ENCODE peak calls at places on chromosomes 12 and 14, in seven cellular contexts. One of them, this sample, is unnamed.

GRCh38 chr12:71947645-71948105 is 9.0 kb downstream of the TPH2 start:
- DNase-seq in fibroblast of mammary gland: peak
- DNase-seq in stimulated activated CD4-positive, alpha-beta T cell treated with anti-CD3 and anti-CD28 coated beads, Interleukin-1b, Interleukin-23, amount 100 ng/mL, for 24 hours: no peak
- DNase-seq in brain microvascular endothelial cell: no peak
- DNase-seq in CD8-positive, alpha-beta memory T cell: no peak
- DNase-seq in NCI-H1105: peak
- DNase-seq in dermis microvascular lymphatic vessel endothelial cell: no peak
- DNase-seq in this sample: no peak

GRCh38 chr14:64541261-64541970 is 875 bp downstream of the HSPA2 start:
- DNase-seq in CD8-positive, alpha-beta memory T cell: peak
- DNase-seq in brain microvascular endothelial cell: no peak
- DNase-seq in stimulated activated CD4-positive, alpha-beta T cell treated with anti-CD3 and anti-CD28 coated beads, Interleukin-1b, Interleukin-23, amount 100 ng/mL, for 24 hours: no peak
- DNase-seq in NCI-H1105: no peak
- DNase-seq in fibroblast of mammary gland: no peak
- DNase-seq in dermis microvascular lymphatic vessel endothelial cell: peak
- DNase-seq in this sample: no peak

GRCh38 chr12:58419182-58419760 is 477.9 kb downstream of the ATP23 start:
- DNase-seq in NCI-H1105: no peak
- DNase-seq in brain microvascular endothelial cell: no peak
- DNase-seq in stimulated activated CD4-positive, alpha-beta T cell treated with anti-CD3 and anti-CD28 coated beads, Interleukin-1b, Interleukin-23, amount 100 ng/mL, for 24 hours: no peak
- DNase-seq in fibroblast of mammary gland: no peak
- DNase-seq in dermis microvascular lymphatic vessel endothelial cell: no peak
- DNase-seq in CD8-positive, alpha-beta memory T cell: no peak
- DNase-seq in this sample: no peak

GRCh38 chr14:23556700-23557440 is 799 bp downstream of the THTPA start:
- DNase-seq in dermis microvascular lymphatic vessel endothelial cell: no peak
- DNase-seq in NCI-H1105: no peak
- DNase-seq in CD8-positive, alpha-beta memory T cell: no peak
- DNase-seq in brain microvascular endothelial cell: no peak
- DNase-seq in stimulated activated CD4-positive, alpha-beta T cell treated with anti-CD3 and anti-CD28 coated beads, Interleukin-1b, Interleukin-23, amount 100 ng/mL, for 24 hours: no peak
- DNase-seq in fibroblast of mammary gland: no peak
- DNase-seq in this sample: no peak

GRCh38 chr12:95944108-95944704 is 1.1 kb downstream of the AMDHD1 start:
- DNase-seq in stimulated activated CD4-positive, alpha-beta T cell treated with anti-CD3 and anti-CD28 coated beads, Interleukin-1b, Interleukin-23, amount 100 ng/mL, for 24 hours: no peak
- DNase-seq in fibroblast of mammary gland: no peak
- DNase-seq in NCI-H1105: no peak
- DNase-seq in CD8-positive, alpha-beta memory T cell: no peak
- DNase-seq in brain microvascular endothelial cell: no peak
- DNase-seq in dermis microvascular lymphatic vessel endothelial cell: no peak
- DNase-seq in this sample: no peak

GRCh38 chr14:88987516-88987915 is 163.1 kb downstream of the TTC8 start:
- DNase-seq in brain microvascular endothelial cell: no peak
- DNase-seq in CD8-positive, alpha-beta memory T cell: no peak
- DNase-seq in dermis microvascular lymphatic vessel endothelial cell: no peak
- DNase-seq in stimulated activated CD4-positive, alpha-beta T cell treated with anti-CD3 and anti-CD28 coated beads, Interleukin-1b, Interleukin-23, amount 100 ng/mL, for 24 hours: no peak
- DNase-seq in fibroblast of mammary gland: no peak
- DNase-seq in NCI-H1105: no peak
- DNase-seq in this sample: no peak

GRCh38 chr12:131736807-131737484 is 26.1 kb downstream of the SFSWAP start:
- DNase-seq in NCI-H1105: no peak
- DNase-seq in dermis microvascular lymphatic vessel endothelial cell: peak
- DNase-seq in CD8-positive, alpha-beta memory T cell: no peak
- DNase-seq in fibroblast of mammary gland: peak
- DNase-seq in stimulated activated CD4-positive, alpha-beta T cell treated with anti-CD3 and anti-CD28 coated beads, Interleukin-1b, Interleukin-23, amount 100 ng/mL, for 24 hours: no peak
- DNase-seq in brain microvascular endothelial cell: peak
- DNase-seq in this sample: peak

GRCh38 chr12:3061129-3061857 is 15.9 kb upstream of the TSPAN9 start:
- DNase-seq in brain microvascular endothelial cell: peak
- DNase-seq in NCI-H1105: no peak
- DNase-seq in stimulated activated CD4-positive, alpha-beta T cell treated with anti-CD3 and anti-CD28 coated beads, Interleukin-1b, Interleukin-23, amount 100 ng/mL, for 24 hours: no peak
- DNase-seq in dermis microvascular lymphatic vessel endothelial cell: no peak
- DNase-seq in CD8-positive, alpha-beta memory T cell: no peak
- DNase-seq in fibroblast of mammary gland: peak
- DNase-seq in this sample: no peak

GRCh38 chr14:61192970-61193369 is 88.2 kb downstream of the TMEM30B start:
- DNase-seq in fibroblast of mammary gland: peak
- DNase-seq in NCI-H1105: no peak
- DNase-seq in stimulated activated CD4-positive, alpha-beta T cell treated with anti-CD3 and anti-CD28 coated beads, Interleukin-1b, Interleukin-23, amount 100 ng/mL, for 24 hours: no peak
- DNase-seq in dermis microvascular lymphatic vessel endothelial cell: no peak
- DNase-seq in CD8-positive, alpha-beta memory T cell: no peak
- DNase-seq in brain microvascular endothelial cell: no peak
- DNase-seq in this sample: no peak

GRCh38 chr12:94265521-94265920 is 117.1 kb downstream of the PLXNC1 start:
- DNase-seq in fibroblast of mammary gland: peak
- DNase-seq in dermis microvascular lymphatic vessel endothelial cell: no peak
- DNase-seq in stimulated activated CD4-positive, alpha-beta T cell treated with anti-CD3 and anti-CD28 coated beads, Interleukin-1b, Interleukin-23, amount 100 ng/mL, for 24 hours: no peak
- DNase-seq in brain microvascular endothelial cell: no peak
- DNase-seq in CD8-positive, alpha-beta memory T cell: no peak
- DNase-seq in NCI-H1105: no peak
- DNase-seq in this sample: no peak

GRCh38 chr12:100163416-100164152 is 20.9 kb upstream of the BLTP3B start:
- DNase-seq in CD8-positive, alpha-beta memory T cell: peak
- DNase-seq in stimulated activated CD4-positive, alpha-beta T cell treated with anti-CD3 and anti-CD28 coated beads, Interleukin-1b, Interleukin-23, amount 100 ng/mL, for 24 hours: peak
- DNase-seq in NCI-H1105: peak
- DNase-seq in dermis microvascular lymphatic vessel endothelial cell: peak
- DNase-seq in brain microvascular endothelial cell: peak
- DNase-seq in fibroblast of mammary gland: peak
- DNase-seq in this sample: peak

GRCh38 chr12:83432176-83432719 is 745.5 kb downstream of the TMTC2 start:
- DNase-seq in dermis microvascular lymphatic vessel endothelial cell: no peak
- DNase-seq in CD8-positive, alpha-beta memory T cell: no peak
- DNase-seq in NCI-H1105: no peak
- DNase-seq in fibroblast of mammary gland: no peak
- DNase-seq in stimulated activated CD4-positive, alpha-beta T cell treated with anti-CD3 and anti-CD28 coated beads, Interleukin-1b, Interleukin-23, amount 100 ng/mL, for 24 hours: no peak
- DNase-seq in brain microvascular endothelial cell: no peak
- DNase-seq in this sample: no peak

GRCh38 chr12:130026608-130027176 is 122.9 kb upstream of the TMEM132D start:
- DNase-seq in brain microvascular endothelial cell: peak
- DNase-seq in NCI-H1105: peak
- DNase-seq in CD8-positive, alpha-beta memory T cell: no peak
- DNase-seq in dermis microvascular lymphatic vessel endothelial cell: peak
- DNase-seq in stimulated activated CD4-positive, alpha-beta T cell treated with anti-CD3 and anti-CD28 coated beads, Interleukin-1b, Interleukin-23, amount 100 ng/mL, for 24 hours: no peak
- DNase-seq in fibroblast of mammary gland: peak
- DNase-seq in this sample: no peak

GRCh38 chr12:13288501-13288900 is 92.0 kb downstream of the EMP1 start:
- DNase-seq in stimulated activated CD4-positive, alpha-beta T cell treated with anti-CD3 and anti-CD28 coated beads, Interleukin-1b, Interleukin-23, amount 100 ng/mL, for 24 hours: no peak
- DNase-seq in fibroblast of mammary gland: peak
- DNase-seq in brain microvascular endothelial cell: no peak
- DNase-seq in dermis microvascular lymphatic vessel endothelial cell: no peak
- DNase-seq in CD8-positive, alpha-beta memory T cell: no peak
- DNase-seq in NCI-H1105: no peak
- DNase-seq in this sample: no peak

GRCh38 chr14:65879218-65880009 is 466.9 kb downstream of the FUT8 start:
- DNase-seq in NCI-H1105: no peak
- DNase-seq in stimulated activated CD4-positive, alpha-beta T cell treated with anti-CD3 and anti-CD28 coated beads, Interleukin-1b, Interleukin-23, amount 100 ng/mL, for 24 hours: no peak
- DNase-seq in brain microvascular endothelial cell: peak
- DNase-seq in dermis microvascular lymphatic vessel endothelial cell: peak
- DNase-seq in CD8-positive, alpha-beta memory T cell: no peak
- DNase-seq in fibroblast of mammary gland: peak
- DNase-seq in this sample: no peak

GRCh38 chr12:27549231-27549800 is 25.3 kb downstream of the PPFIBP1 start:
- DNase-seq in fibroblast of mammary gland: peak
- DNase-seq in stimulated activated CD4-positive, alpha-beta T cell treated with anti-CD3 and anti-CD28 coated beads, Interleukin-1b, Interleukin-23, amount 100 ng/mL, for 24 hours: no peak
- DNase-seq in CD8-positive, alpha-beta memory T cell: no peak
- DNase-seq in dermis microvascular lymphatic vessel endothelial cell: peak
- DNase-seq in brain microvascular endothelial cell: peak
- DNase-seq in NCI-H1105: no peak
- DNase-seq in this sample: no peak

GRCh38 chr12:31317471-31318397 is 8.2 kb downstream of the SINHCAF start:
- DNase-seq in stimulated activated CD4-positive, alpha-beta T cell treated with anti-CD3 and anti-CD28 coated beads, Interleukin-1b, Interleukin-23, amount 100 ng/mL, for 24 hours: no peak
- DNase-seq in NCI-H1105: no peak
- DNase-seq in CD8-positive, alpha-beta memory T cell: no peak
- DNase-seq in brain microvascular endothelial cell: no peak
- DNase-seq in dermis microvascular lymphatic vessel endothelial cell: peak
- DNase-seq in fibroblast of mammary gland: no peak
- DNase-seq in this sample: no peak

GRCh38 chr14:105203057-105203494 is 22.0 kb upstream of the NUDT14 start:
- DNase-seq in fibroblast of mammary gland: peak
- DNase-seq in NCI-H1105: peak
- DNase-seq in brain microvascular endothelial cell: peak
- DNase-seq in stimulated activated CD4-positive, alpha-beta T cell treated with anti-CD3 and anti-CD28 coated beads, Interleukin-1b, Interleukin-23, amount 100 ng/mL, for 24 hours: peak
- DNase-seq in CD8-positive, alpha-beta memory T cell: peak
- DNase-seq in dermis microvascular lymphatic vessel endothelial cell: peak
- DNase-seq in this sample: peak